ENCODE peak calls at places on chromosomes 4 and X, in seven cellular contexts. J, C, A, S, V, G and B are unnamed samples.

GRCh38 chr4:138193963-138194362 is 48.2 kb downstream of the SLC7A11 start:
- DNase-seq in J (no peak), C (no peak), A (no peak), S (no peak), V (no peak), G (no peak), B (no peak)

GRCh38 chrX:16869393-16870094 is 618 bp downstream of the RBBP7 start:
- DNase-seq in J (no peak), C (peak), A (peak), S (peak), V (no peak), G (no peak), B (no peak)

GRCh38 chr4:64479338-64479737 is 70.1 kb upstream of the TECRL start:
- DNase-seq in J (no peak), C (no peak), A (no peak), S (no peak), V (no peak), G (no peak), B (no peak)

GRCh38 chr4:8708401-8709021 is 115.9 kb downstream of the CPZ start:
- DNase-seq in J (no peak), C (no peak), A (no peak), S (no peak), V (no peak), G (no peak), B (no peak)

GRCh38 chr4:25448379-25449109 is 71.5 kb downstream of the ANAPC4 start:
- DNase-seq in J (peak), C (peak), A (peak), S (no peak), V (peak), G (peak), B (no peak)

GRCh38 chr4:41236046-41236445 is 20.7 kb upstream of the UCHL1 start:
- DNase-seq in J (no peak), C (peak), A (no peak), S (no peak), V (no peak), G (peak), B (no peak)

GRCh38 chr4:171813195-171813955 is at the start of gene GALNTL6:
- DNase-seq in J (peak), C (peak), A (no peak), S (no peak), V (peak), G (peak), B (no peak)

GRCh38 chr4:37604464-37604863 is 81.7 kb downstream of the RELL1 start:
- DNase-seq in J (peak), C (peak), A (peak), S (no peak), V (peak), G (peak), B (peak)

GRCh38 chr4:21136231-21136630 is 436.0 kb downstream of the PACRGL start:
- DNase-seq in J (no peak), C (no peak), A (peak), S (no peak), V (no peak), G (no peak), B (no peak)

GRCh38 chr4:3446631-3447320 is 5.0 kb downstream of the HGFAC start:
- DNase-seq in J (no peak), C (no peak), A (no peak), S (no peak), V (no peak), G (no peak), B (no peak)

GRCh38 chr4:155403886-155404285 is 27.1 kb upstream of the MAP9 start:
- DNase-seq in J (peak), C (peak), A (peak), S (no peak), V (peak), G (peak), B (peak)

GRCh38 chrX:11558972-11559371 is 106.7 kb downstream of the ARHGAP6 start:
- DNase-seq in J (no peak), C (no peak), A (peak), S (peak), V (no peak), G (peak), B (no peak)

GRCh38 chr4:137519406-137519805 is 12.9 kb downstream of the PCDH18 start:
- DNase-seq in J (peak), C (peak), A (peak), S (no peak), V (peak), G (peak), B (peak)

GRCh38 chr4:106021737-106022410 is 126.6 kb downstream of the NPNT start:
- DNase-seq in J (peak), C (peak), A (no peak), S (no peak), V (peak), G (peak), B (no peak)

GRCh38 chrX:131704136-131704695 is 160.3 kb downstream of the OR13H1 start:
- DNase-seq in J (peak), C (no peak), A (no peak), S (peak), V (peak), G (no peak), B (peak)

GRCh38 chr4:3420956-3421355 is 20.8 kb upstream of the HGFAC start:
- DNase-seq in J (no peak), C (no peak), A (no peak), S (no peak), V (no peak), G (no peak), B (no peak)

GRCh38 chrX:1246816-1247215 is 21.8 kb upstream of the CSF2RA start:
- DNase-seq in J (no peak), C (peak), A (peak), S (peak), V (peak), G (peak), B (peak)

GRCh38 chr4:114495471-114495928 is 103.1 kb upstream of the UGT8 start:
- DNase-seq in J (no peak), C (no peak), A (no peak), S (no peak), V (no peak), G (no peak), B (no peak)

GRCh38 chr4:114497116-114497515 is 101.5 kb upstream of the UGT8 start:
- DNase-seq in J (no peak), C (no peak), A (no peak), S (no peak), V (no peak), G (no peak), B (no peak)

GRCh38 chr4:114488301-114488982 is 110.2 kb upstream of the UGT8 start:
- DNase-seq in J (peak), C (no peak), A (no peak), S (no peak), V (peak), G (no peak), B (no peak)

GRCh38 chr4:114494257-114494803 is 104.3 kb upstream of the UGT8 start:
- DNase-seq in J (no peak), C (no peak), A (no peak), S (no peak), V (no peak), G (no peak), B (no peak)
- H3K4me3 ChIP-seq in J (no peak), C (no peak), A (no peak), S (no peak), V (no peak), G (no peak), B (no peak)

GRCh38 chr4:16418814-16419213 is 192.5 kb upstream of the TAPT1 start:
- DNase-seq in J (peak), C (peak), A (peak), S (no peak), V (peak), G (peak), B (peak)
- TF ChIP-seq CTCF in J (no peak), C (no peak), A (no peak), S (no peak), V (no peak), G (no peak), B (no peak)

GRCh38 chr4:152486414-152487389 is 49.2 kb downstream of the FBXW7 start:
- DNase-seq in J (no peak), C (no peak), A (no peak), S (no peak), V (no peak), G (no peak), B (no peak)
- H3K4me3 ChIP-seq in J (no peak), C (no peak), A (no peak), S (no peak), V (no peak), G (no peak), B (no peak)

GRCh38 chrX:106734827-106735226 is 8.3 kb downstream of the RNF128 start:
- DNase-seq in J (no peak), C (no peak), A (no peak), S (no peak), V (no peak), G (no peak), B (no peak)

GRCh38 chrX:106728337-106728736 is 1.8 kb downstream of the RNF128 start:
- DNase-seq in J (no peak), C (no peak), A (no peak), S (no peak), V (no peak), G (no peak), B (no peak)

GRCh38 chrX:106726485-106727437 is at the start of gene RNF128:
- DNase-seq in J (peak), C (peak), A (no peak), S (peak), V (peak), G (peak), B (peak)

GRCh38 chrX:106730385-106730784 is 3.9 kb downstream of the RNF128 start:
- DNase-seq in J (no peak), C (no peak), A (no peak), S (no peak), V (no peak), G (no peak), B (no peak)

GRCh38 chrX:106731590-106731989 is 5.1 kb downstream of the RNF128 start:
- DNase-seq in J (no peak), C (no peak), A (no peak), S (no peak), V (no peak), G (no peak), B (no peak)
- TF ChIP-seq CTCF in J (no peak), C (no peak), A (no peak), S (no peak), V (no peak), G (no peak), B (no peak)

GRCh38 chr4:169222768-169223167 is 48.0 kb downstream of the SH3RF1 start:
- DNase-seq in J (no peak), C (no peak), A (no peak), S (no peak), V (no peak), G (no peak), B (no peak)

GRCh38 chr4:169228076-169228475 is 42.7 kb downstream of the SH3RF1 start:
- DNase-seq in J (no peak), C (no peak), A (no peak), S (no peak), V (no peak), G (no peak), B (no peak)

GRCh38 chr4:169226565-169226964 is 44.2 kb downstream of the SH3RF1 start:
- DNase-seq in J (peak), C (no peak), A (no peak), S (no peak), V (peak), G (no peak), B (peak)

GRCh38 chr4:169225812-169226211 is 44.9 kb downstream of the SH3RF1 start:
- DNase-seq in J (peak), C (peak), A (peak), S (no peak), V (peak), G (peak), B (peak)

DNA sequence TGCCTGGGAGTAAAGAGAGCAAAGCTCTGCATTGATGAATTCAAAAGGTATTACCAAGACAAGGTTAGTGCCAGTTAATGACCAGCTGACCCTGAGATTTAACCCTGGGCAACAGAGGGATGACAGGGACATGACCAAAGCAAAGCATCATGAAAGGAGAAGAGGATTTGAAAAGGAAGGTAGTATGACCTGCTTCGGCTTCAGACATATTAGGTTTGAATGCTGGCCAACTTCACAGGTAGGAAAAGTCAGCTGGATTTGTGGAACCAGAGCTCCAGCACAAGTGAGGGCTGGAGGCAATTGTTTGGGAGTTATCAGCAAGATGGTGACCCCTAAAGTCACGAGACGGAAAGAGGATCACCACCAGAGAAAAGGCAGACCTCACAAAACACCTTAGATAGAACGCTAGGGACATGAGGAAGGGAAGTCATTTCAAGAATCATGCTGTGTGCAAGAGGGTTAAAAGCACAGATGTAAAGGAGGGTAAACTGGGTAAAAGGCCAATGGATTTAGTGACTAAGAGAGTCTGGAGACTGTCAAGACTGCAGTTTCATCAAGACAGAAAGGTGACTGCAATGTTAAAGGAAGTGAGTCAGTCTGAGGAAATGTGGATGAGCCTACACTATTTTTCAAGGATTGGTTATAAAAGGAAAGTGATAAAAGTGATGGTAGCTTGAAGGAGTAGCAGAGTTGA is 45.6 kb downstream of the SH3RF1 start:
- DNase-seq in J (peak), C (peak), A (peak), S (no peak), V (peak), G (peak), B (peak)
- H3K4me3 ChIP-seq in J (peak), C (no peak), A (no peak), S (no peak), V (no peak), G (no peak), B (no peak)

GRCh38 chr4:185143596-185143969 is 517 bp downstream of the SLC25A4 start:
- DNase-seq in J (peak), C (peak), A (peak), S (peak), V (peak), G (no peak), B (no peak)

GRCh38 chr4:185142563-185142910 is 529 bp upstream of the SLC25A4 start:
- DNase-seq in J (no peak), C (no peak), A (no peak), S (no peak), V (no peak), G (no peak), B (no peak)

GRCh38 chr4:185144601-185145240 is 1.7 kb downstream of the SLC25A4 start:
- DNase-seq in J (no peak), C (no peak), A (no peak), S (no peak), V (no peak), G (no peak), B (no peak)

GRCh38 chr4:185141777-185142176 is 1.3 kb upstream of the SLC25A4 start:
- DNase-seq in J (no peak), C (no peak), A (no peak), S (no peak), V (no peak), G (no peak), B (no peak)

DNA sequence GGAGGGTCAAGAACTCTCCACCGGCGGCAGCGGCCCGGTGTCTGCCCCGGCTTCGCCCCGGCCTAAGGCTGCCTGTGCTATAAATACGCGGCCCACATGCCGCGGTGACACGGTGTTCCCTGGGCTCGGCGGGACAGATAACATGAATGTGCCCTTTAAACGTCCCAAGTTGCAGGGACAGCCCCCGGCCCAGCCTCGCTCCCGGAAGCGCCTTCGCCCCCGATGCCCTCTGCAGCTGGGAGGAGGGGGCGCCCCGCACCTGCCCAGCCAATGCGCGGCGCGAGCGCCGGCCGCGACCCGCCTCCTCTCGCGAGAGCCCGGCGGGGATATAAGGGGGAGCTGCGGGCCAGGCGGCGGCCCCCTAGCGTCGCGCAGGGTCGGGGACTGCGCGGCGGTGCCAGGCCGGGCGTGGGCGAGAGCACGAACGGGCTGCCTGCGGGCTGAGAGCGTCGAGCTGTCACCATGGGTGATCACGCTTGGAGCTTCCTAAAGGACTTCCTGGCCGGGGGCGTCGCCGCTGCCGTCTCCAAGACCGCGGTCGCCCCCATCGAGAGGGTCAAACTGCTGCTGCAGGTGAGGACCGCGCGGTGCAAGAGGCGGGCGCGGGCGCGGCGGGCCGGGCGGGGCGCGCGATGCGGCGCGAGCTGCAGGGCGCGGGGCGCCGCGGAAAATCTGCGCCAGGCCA is at the start of gene SLC25A4:
- DNase-seq in J (peak), C (peak), A (peak), S (peak), V (peak), G (peak), B (peak)
- TF ChIP-seq CTCF in J (no peak), C (peak), A (peak), S (peak), V (no peak), G (peak), B (no peak)